ENCODE peak calls at places on chromosomes 2 and 18, in five cellular contexts. O is psoas muscle, B is cardiac muscle cell, S is fibroblast of lung, Z is upper lobe of right lung. E is an unnamed sample.

GRCh38 chr18:74633652-74634352 is 36.1 kb downstream of the ZNF407 start:
- DNase-seq in O (no peak), B (no peak), S (peak; percentile 33), Z (no peak), E (no peak)

GRCh38 chr2:230942920-230943896 is 18.2 kb upstream of the GPR55 start:
- DNase-seq in O (no peak), B (peak; percentile 46), S (peak; percentile 5), Z (no peak), E (no peak)

GRCh38 chr18:44309185-44309584 is 371.5 kb upstream of the SETBP1 start:
- DNase-seq in O (no peak), B (peak; percentile 24), S (peak; percentile 60), Z (no peak), E (no peak)

GRCh38 chr2:65156041-65156440 is 26.1 kb upstream of the RAB1A start:
- DNase-seq in O (no peak), B (no peak), S (no peak), Z (no peak), E (no peak)

GRCh38 chr2:66362651-66363050 is 72.3 kb upstream of the MEIS1 start:
- DNase-seq in O (no peak), B (no peak), S (no peak), Z (no peak), E (no peak)

GRCh38 chr2:88896971-88897370 is 205.5 kb downstream of the RPIA start:
- DNase-seq in O (no peak), B (no peak), S (no peak), Z (no peak), E (no peak)

GRCh38 chr2:236871500-236872001 is 214.1 kb upstream of the COPS8 start:
- DNase-seq in O (peak; percentile 77), B (peak; percentile 96), S (peak; percentile 92), Z (no peak), E (no peak)

GRCh38 chr18:13629841-13630747 is 96.3 kb downstream of the FAM210A start:
- DNase-seq in O (no peak), B (peak; percentile 70), S (peak; percentile 43), Z (no peak), E (peak; percentile 63)

GRCh38 chr2:7467782-7468447 is 550.7 kb downstream of the RNF144A start:
- DNase-seq in O (no peak), B (no peak), S (no peak), Z (no peak), E (no peak)

GRCh38 chr2:95203911-95204310 is 3.4 kb upstream of the ZNF892 start:
- DNase-seq in O (no peak), B (no peak), S (no peak), Z (no peak), E (no peak)

GRCh38 chr2:32812316-32812715 is 134.4 kb upstream of the LTBP1 start:
- DNase-seq in O (no peak), B (peak; percentile 44), S (no peak), Z (no peak), E (no peak)

GRCh38 chr2:241893265-241893664 is 23.7 kb downstream of the RTP5 start:
- DNase-seq in O (no peak), B (no peak), S (no peak), Z (peak; percentile 42), E (no peak)

GRCh38 chr2:222900354-222900753 is 39.5 kb downstream of the ACSL3 start:
- DNase-seq in O (no peak), B (no peak), S (peak; percentile 77), Z (no peak), E (no peak)

GRCh38 chr2:7905756-7906155 is 776.1 kb upstream of the ID2 start:
- DNase-seq in O (no peak), B (no peak), S (no peak), Z (no peak), E (no peak)

GRCh38 chr2:203734276-203734983 is 28.0 kb downstream of the CD28 start:
- DNase-seq in O (no peak), B (no peak), S (no peak), Z (no peak), E (no peak)

DNA sequence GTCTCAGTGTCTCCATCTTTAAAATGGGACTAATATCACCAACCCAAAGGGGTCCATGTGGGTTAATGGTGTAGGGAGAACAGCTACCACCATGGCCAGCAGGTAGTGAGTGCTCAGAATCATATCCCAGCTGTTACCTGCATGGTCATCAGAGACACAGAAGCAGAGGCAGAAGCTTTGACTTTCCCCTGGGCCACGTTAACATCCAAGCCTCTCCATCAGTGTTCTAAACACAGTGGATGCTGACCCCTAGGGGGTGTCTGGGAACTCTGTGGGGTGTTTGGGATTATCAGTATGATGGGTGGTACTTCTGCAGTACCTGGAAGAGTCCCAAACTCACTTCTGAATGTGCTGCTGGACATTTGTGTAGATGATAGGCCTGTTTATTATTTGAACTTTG is 93.6 kb downstream of the GYPC start:
- DNase-seq in O (no peak), B (peak; percentile 9), S (no peak), Z (no peak), E (no peak)
- TF ChIP-seq CTCF in O (peak; percentile 31), B (no peak), S (peak; percentile 18), Z (no peak), E (peak; percentile 15)

GRCh38 chr2:189116059-189116458 is 63.5 kb downstream of the COL5A2 start:
- DNase-seq in O (no peak), B (no peak), S (peak; percentile 38), Z (no peak), E (peak; percentile 2)
- TF ChIP-seq CTCF in O (no peak), B (no peak), S (no peak), Z (no peak), E (no peak)

DNA sequence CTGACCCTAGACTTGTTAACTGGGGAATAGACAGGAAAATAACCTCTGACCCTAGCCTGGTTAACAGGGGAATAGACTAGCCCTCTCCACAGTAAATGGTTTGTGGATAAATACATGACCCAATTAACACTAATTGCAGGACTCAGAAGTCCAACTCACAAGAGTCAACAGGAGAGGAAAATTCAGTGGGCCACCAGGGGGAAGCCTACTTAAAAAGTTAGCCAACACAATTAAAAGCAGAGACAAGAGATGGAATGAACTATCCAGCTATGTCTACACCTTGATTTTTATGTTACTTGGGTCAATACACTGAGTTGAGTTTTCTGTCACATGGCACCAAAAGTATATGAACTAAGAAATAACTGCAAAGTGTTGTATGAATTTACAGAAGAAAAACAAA is 158.8 kb upstream of the SLC39A10 start:
- DNase-seq in O (no peak), B (peak; percentile 56), S (peak; percentile 19), Z (no peak), E (no peak)
- TF ChIP-seq CTCF in O (peak; percentile 10), B (peak; percentile 44), S (peak; percentile 40), Z (peak; percentile 61), E (peak; percentile 23)

DNA sequence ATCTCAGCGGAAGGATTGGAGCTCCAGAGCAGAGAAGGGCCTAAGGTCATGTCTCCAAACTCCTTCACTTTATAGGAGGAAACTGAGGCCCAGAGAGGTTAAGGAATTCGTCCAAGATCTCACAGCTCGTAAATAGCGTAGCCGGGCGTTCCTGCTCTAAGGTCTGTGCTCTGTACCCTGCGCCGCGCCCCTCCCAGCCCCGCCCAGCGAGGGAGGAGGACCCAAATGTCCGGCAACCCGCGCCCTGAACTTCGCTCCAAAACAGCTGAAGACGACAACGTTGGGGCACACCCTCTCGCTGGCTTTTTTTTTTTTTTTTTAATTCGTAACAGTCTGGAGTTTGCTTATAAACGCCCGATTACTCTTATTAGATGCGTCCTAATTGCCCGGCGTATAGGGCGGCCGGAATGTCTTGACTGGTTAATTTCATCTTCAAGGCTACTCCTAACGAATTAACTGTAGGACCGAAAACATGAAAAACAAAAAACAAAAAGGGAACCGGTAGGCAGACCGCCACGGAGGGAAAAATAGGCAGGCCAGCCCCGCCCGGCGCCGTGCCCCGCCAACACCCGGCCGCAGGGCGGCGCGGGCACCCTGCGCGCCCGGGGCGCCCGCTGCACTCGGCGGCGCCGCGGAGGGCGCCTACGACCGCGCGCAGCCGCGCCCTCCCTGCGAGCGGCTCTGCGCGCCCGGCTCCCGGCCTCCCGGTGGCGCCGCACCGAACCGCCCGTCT is 928 bp upstream of the FOSL2 start:
- DNase-seq in O (peak; percentile 97), B (peak; percentile 95), S (peak; percentile 84), Z (peak; percentile 95), E (peak; percentile 53)
- TF ChIP-seq CTCF in O (peak; percentile 29), B (no peak), S (no peak), Z (no peak), E (no peak)

GRCh38 chr18:6729247-6730091 is at the start of gene ARHGAP28:
- DNase-seq in O (peak; percentile 93), B (peak; percentile 96), S (peak; percentile 96), Z (peak; percentile 91), E (peak; percentile 91)
- TF ChIP-seq CTCF in O (peak; percentile 28), B (peak; percentile 32), S (peak; percentile 12), Z (peak; percentile 31), E (peak; percentile 27)

DNA sequence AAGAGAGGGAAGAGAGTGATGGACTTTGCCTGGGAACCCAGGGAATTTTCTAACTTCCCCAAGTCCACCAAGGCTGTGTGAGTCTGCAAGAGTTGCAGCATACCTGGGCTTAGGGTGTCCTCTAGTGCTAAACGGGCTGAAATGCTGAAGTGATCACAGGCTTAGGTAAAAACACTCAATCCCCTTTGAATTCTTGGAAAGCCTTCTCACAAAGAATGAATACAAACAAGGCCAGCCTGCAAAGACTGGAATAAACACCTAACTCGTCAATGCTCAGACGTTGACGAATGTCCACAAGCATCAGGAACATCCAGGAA is 30.0 kb upstream of the BMP10 start:
- DNase-seq in O (no peak), B (peak; percentile 58), S (peak; percentile 25), Z (no peak), E (no peak)
- TF ChIP-seq CTCF in O (no peak), B (peak; percentile 28), S (peak; percentile 19), Z (no peak), E (no peak)

GRCh38 chr2:212892193-212892592 is 259.2 kb downstream of the IKZF2 start:
- DNase-seq in O (no peak), B (peak; percentile 75), S (peak; percentile 53), Z (no peak), E (no peak)
- TF ChIP-seq CTCF in O (peak; percentile 21), B (peak; percentile 55), S (peak; percentile 59), Z (no peak), E (no peak)

GRCh38 chr2:10235099-10235908 is 67.4 kb upstream of the HPCAL1 start:
- DNase-seq in O (peak; percentile 42), B (peak; percentile 37), S (peak; percentile 44), Z (peak; percentile 53), E (no peak)

GRCh38 chr2:10234409-10235094 is 68.2 kb upstream of the HPCAL1 start:
- DNase-seq in O (peak; percentile 44), B (peak; percentile 39), S (peak; percentile 18), Z (no peak), E (no peak)

GRCh38 chr2:10233131-10234012 is 69.3 kb upstream of the HPCAL1 start:
- DNase-seq in O (no peak), B (no peak), S (no peak), Z (peak; percentile 19), E (peak; percentile 0)

GRCh38 chr2:10232096-10232815 is 70.4 kb upstream of the HPCAL1 start:
- DNase-seq in O (no peak), B (no peak), S (no peak), Z (peak; percentile 48), E (no peak)

DNA sequence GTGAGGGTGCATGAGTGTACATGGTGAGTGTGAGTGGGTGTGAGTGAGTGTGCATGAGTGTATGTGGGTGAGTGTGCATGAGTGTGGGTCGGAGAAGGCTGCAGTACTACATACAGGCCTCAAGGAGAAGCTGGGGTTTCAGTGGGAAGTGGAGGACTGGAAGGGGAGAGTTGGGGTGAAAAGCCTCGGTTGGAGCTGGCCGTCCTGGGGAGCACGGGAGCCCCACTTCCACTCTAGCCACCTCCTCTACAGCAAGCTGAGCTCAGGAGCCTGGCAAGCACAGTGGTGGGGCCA is 68.7 kb upstream of the HPCAL1 start:
- DNase-seq in O (no peak), B (no peak), S (no peak), Z (no peak), E (no peak)
- TF ChIP-seq CTCF in O (no peak), B (no peak), S (no peak), Z (no peak), E (no peak)

GRCh38 chr2:28447943-28448737 is 47.7 kb upstream of the PLB1 start:
- DNase-seq in O (no peak), B (peak; percentile 89), S (peak; percentile 85), Z (no peak), E (no peak)
- TF ChIP-seq CTCF in O (no peak), B (no peak), S (no peak), Z (no peak), E (no peak)

E was measured in nephron progenitor cell.